ENCODE peak calls at places on chromosomes 1 and 21, in four cellular contexts. F, X, K and W are unnamed samples.

GRCh38 chr21:43369124-43369523 is 57.8 kb downstream of the SIK1 start:
- DNase-seq in F (no peak), X (no peak), K (peak; percentile 46), W (peak; percentile 90)

GRCh38 chr1:188140958-188141357 is 1312.2 kb downstream of the PLA2G4A start:
- DNase-seq in F (no peak), X (no peak), K (no peak), W (no peak)

GRCh38 chr1:155744711-155745283 is 55.9 kb downstream of the DAP3 start:
- DNase-seq in F (no peak), X (no peak), K (no peak), W (no peak)

GRCh38 chr1:179087665-179088064 is 5.8 kb downstream of the TOR3A start:
- DNase-seq in F (peak; percentile 96), X (no peak), K (no peak), W (no peak)

GRCh38 chr1:157095551-157095950 is 4.1 kb downstream of the ETV3L start:
- DNase-seq in F (no peak), X (no peak), K (no peak), W (no peak)

GRCh38 chr1:182552527-182552926 is 36.5 kb downstream of the RNASEL start:
- DNase-seq in F (no peak), X (no peak), K (peak; percentile 13), W (no peak)

GRCh38 chr1:153919879-153920852 is 2.6 kb downstream of the GATAD2B start:
- DNase-seq in F (no peak), X (no peak), K (peak; percentile 42), W (peak; percentile 38)

GRCh38 chr21:42003051-42003461 is 7.1 kb downstream of the ZBTB21 start:
- DNase-seq in F (no peak), X (no peak), K (peak; percentile 76), W (peak; percentile 50)

GRCh38 chr1:50109647-50110075 is 941 bp downstream of the ELAVL4 start:
- DNase-seq in F (no peak), X (no peak), K (no peak), W (no peak)

GRCh38 chr1:56965191-56965590 is 624 bp downstream of the C8B start:
- DNase-seq in F (no peak), X (no peak), K (no peak), W (no peak)

GRCh38 chr1:24673336-24673735 is 30.2 kb downstream of the SRRM1 start:
- DNase-seq in F (no peak), X (no peak), K (peak; percentile 34), W (no peak)

GRCh38 chr1:119742193-119742592 is 26.5 kb downstream of the HMGCS2 start:
- DNase-seq in F (no peak), X (no peak), K (peak; percentile 38), W (no peak)

GRCh38 chr1:12251442-12251841 is 21.6 kb downstream of the VPS13D start:
- DNase-seq in F (no peak), X (no peak), K (peak; percentile 82), W (no peak)

GRCh38 chr1:107525961-107526360 is 385.1 kb downstream of the NTNG1 start:
- DNase-seq in F (no peak), X (no peak), K (no peak), W (no peak)

GRCh38 chr1:226443033-226443432 is 35.1 kb upstream of the PARP1 start:
- DNase-seq in F (no peak), X (no peak), K (no peak), W (no peak)

GRCh38 chr1:224519874-224520273 is 85.3 kb upstream of the WDR26 start:
- DNase-seq in F (no peak), X (no peak), K (peak; percentile 17), W (no peak)

GRCh38 chr1:77888071-77888428 is 374 bp upstream of the NEXN start:
- DNase-seq in F (no peak), X (no peak), K (peak; percentile 74), W (peak; percentile 83)

GRCh38 chr1:97901017-97901658 is 19.7 kb downstream of the DPYD start:
- DNase-seq in F (no peak), X (no peak), K (peak; percentile 61), W (peak; percentile 38)

GRCh38 chr1:4216231-4216630 is 316.2 kb upstream of the C1orf174 start:
- DNase-seq in F (no peak), X (no peak), K (no peak), W (no peak)

GRCh38 chr1:165173409-165173808 is 183.1 kb downstream of the LMX1A start:
- DNase-seq in F (no peak), X (no peak), K (no peak), W (no peak)

GRCh38 chr1:225754940-225755635 is 22.5 kb upstream of the SRP9 start:
- DNase-seq in F (no peak), X (no peak), K (peak; percentile 92), W (peak; percentile 82)

GRCh38 chr1:245465666-245466065 is 310.9 kb downstream of the KIF26B start:
- DNase-seq in F (no peak), X (no peak), K (no peak), W (no peak)
- H3K14ac ChIP-seq in F (no peak overlapping the region), X (no peak overlapping the region), K (no peak overlapping the region), W (no peak overlapping the region)

DNA sequence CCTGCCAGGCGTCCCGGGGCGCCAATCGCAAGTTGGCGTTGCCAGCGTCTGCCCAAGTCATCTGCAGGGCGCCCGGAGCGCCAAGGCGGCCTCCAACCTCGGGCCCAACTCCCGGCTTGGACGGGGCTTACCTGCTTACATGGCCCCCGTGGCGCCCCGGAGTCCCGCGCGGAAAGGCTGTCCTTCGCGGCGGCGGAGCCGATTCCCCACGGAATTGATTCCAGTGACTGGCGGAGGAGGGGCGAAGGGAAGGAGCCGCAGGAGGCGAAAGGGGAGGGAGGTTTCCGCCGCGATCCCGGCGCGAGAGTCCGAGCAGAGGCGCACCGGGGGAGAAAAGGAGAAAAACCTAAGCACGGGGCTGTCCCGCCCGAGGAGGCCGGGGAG is 358 bp downstream of the PTPN14 start:
- DNase-seq in F (no peak), X (peak; percentile 44), K (no peak), W (no peak)
- H3K14ac ChIP-seq in F (peak overlapping the region; percentile 94), X (no peak overlapping the region), K (peak overlapping the region; percentile 85), W (peak overlapping the region; percentile 19)

DNA sequence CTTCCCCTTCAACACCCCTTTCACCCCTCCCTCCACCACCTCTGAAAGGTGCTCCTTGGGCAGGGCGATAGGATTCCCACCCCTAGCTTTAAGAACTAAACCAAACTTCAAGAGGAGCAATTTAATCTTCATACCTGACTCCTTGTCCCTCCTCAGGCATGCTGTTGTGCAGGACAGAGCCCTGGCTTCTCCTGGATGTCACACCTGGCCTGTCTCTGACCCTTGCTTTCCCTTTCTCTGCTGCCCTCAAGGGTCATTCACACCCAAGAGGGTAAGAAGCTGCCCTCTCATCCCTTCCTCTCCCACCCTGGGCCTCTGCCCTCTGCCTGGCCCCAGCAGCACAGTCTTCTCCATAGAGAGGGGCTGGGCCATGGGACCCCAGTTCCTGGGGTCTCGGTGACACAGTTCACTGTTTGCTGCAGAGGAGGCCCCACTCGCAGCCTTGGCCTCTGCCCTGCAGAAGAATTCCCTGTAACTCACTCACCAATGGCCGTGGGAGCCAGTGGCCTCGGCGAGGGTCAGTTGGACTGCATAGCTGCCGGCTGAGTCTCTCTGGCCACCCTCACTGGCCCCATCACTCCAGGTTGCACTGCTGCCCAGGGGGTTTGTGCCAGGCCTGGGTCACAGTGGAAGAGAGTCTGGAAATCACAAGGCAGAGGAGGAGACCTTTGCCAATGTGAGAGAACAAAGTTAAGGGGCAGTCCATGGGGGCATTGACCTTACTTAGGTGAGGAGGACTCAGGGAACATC is 28.4 kb upstream of the LHX4 start:
- DNase-seq in F (no peak), X (no peak), K (no peak), W (no peak)
- H3K14ac ChIP-seq in F (no peak overlapping the region), X (no peak overlapping the region), K (peak overlapping the region; percentile 23), W (no peak overlapping the region)

GRCh38 chr1:229973297-229973612 is 93.8 kb upstream of the GALNT2 start:
- DNase-seq in F (no peak), X (no peak), K (no peak), W (no peak)
- H3K14ac ChIP-seq in F (no peak overlapping the region), X (peak overlapping the region; percentile 49), K (no peak overlapping the region), W (no peak overlapping the region)

DNA sequence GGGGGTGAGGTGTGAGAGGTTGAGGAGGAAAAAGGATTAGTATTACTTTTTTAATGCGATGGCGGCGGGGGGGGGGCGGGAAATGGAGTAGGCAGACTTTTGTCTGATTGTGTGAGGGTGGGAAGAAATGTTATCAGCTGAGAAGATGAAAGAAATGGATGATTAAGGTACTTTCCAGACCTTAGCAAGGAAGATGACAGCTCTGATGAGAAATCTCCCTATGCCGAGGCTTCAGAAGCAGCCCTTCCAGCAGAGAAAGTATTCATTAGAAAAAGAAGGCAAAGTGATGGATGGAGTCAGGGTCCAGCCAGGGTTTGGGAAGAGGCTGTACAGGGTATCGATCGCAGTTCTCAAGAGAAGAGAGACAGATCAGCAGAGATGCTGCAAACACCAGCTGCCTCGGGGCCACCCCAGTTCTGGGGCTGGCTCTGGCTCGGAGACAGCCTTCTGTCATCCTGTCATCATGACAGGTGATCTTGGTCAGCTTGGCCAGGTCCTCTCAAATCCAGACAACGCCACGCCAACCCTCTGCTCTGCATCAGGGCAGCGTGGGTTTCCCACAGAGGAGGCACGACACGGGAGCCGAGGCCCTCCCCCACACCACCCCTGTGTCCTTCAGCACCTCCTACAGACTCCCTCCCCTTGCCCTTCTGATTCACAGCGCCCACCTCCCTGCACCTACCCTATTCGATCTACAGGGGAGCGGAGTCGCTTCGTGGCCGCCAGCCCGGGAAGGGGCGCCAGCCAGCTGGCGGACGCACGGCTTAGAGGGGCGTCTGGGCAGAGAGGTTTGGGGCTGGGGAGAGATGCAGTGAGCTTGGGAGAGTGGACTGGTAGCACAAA is 688 bp upstream of the ATXN7L2 start:
- DNase-seq in F (no peak), X (no peak), K (peak; percentile 13), W (no peak)
- H3K14ac ChIP-seq in F (no peak overlapping the region), X (no peak overlapping the region), K (peak overlapping the region; percentile 77), W (no peak overlapping the region)

DNA sequence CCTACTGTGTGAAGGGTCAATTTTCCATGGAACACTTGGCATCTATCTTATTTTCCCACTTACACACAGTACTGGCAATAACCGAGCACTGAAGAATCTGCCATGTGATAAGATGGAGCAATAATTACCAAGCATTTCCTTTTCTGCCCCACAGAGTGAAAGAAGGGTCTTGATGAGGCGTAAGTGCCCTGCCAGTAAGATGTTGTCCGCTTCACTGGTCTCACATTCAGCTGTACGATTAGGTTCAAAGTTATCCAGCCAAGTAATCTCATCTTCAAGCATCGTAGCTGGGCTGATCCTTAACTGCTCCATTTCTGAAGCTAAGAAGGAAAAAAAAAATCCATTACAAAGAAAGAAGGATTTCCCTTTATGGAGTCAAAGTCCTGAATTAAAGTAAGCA is 67.8 kb downstream of the PCSK9 start:
- DNase-seq in F (no peak), X (no peak), K (no peak), W (no peak)
- H3K14ac ChIP-seq in F (no peak overlapping the region), X (no peak overlapping the region), K (no peak overlapping the region), W (no peak overlapping the region)

DNA sequence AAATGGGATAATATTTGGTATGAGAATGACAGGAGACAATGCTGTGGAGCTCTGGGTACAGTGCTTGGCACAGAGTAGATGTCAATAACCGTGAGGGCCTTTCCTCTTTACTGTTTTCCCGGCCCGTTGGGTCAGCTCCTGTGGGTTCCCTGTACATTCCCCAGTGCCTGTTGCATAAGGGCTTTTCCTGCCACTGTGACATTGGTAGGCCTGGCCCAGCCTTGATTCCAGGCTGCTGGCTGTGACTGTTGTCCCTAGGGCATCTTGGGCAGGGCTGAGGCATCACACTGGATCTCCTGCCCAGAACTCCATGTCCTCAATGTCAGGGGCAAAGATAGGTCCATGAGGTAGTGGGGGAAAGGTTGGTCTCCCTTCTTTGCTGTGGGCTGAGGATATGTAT is 25.8 kb upstream of the MYCL start:
- DNase-seq in F (no peak), X (no peak), K (no peak), W (no peak)
- H3K14ac ChIP-seq in F (no peak overlapping the region), X (no peak overlapping the region), K (no peak overlapping the region), W (no peak overlapping the region)